ENCODE peak calls at places on chromosomes 2 and 18, in eight cellular contexts. One of them, this sample, is unnamed.
A peak's percentile ranks its signal among the peaks of the same experiment; 100 is the strongest.

GRCh38 chr18:21389903-21390302 is 147.9 kb downstream of the GREB1L start:
- DNase-seq in hepatic stellate cell: no peak
- DNase-seq in psoas muscle: no peak
- DNase-seq in T follicular helper cell: no peak
- DNase-seq in nephron progenitor cell: no peak
- DNase-seq in T-helper 9 cell: no peak
- DNase-seq in upper lobe of right lung: no peak
- DNase-seq in mucosa of gallbladder: no peak
- DNase-seq in this sample: no peak

GRCh38 chr2:42568431-42569115 is at the start of gene MTA3:
- DNase-seq in hepatic stellate cell: peak; percentile 43
- DNase-seq in psoas muscle: peak; percentile 71
- DNase-seq in T follicular helper cell: peak; percentile 36
- DNase-seq in nephron progenitor cell: peak; percentile 86
- DNase-seq in T-helper 9 cell: peak; percentile 54
- DNase-seq in upper lobe of right lung: peak; percentile 86
- DNase-seq in mucosa of gallbladder: peak; percentile 50
- DNase-seq in this sample: peak; percentile 79

GRCh38 chr2:231410293-231411004 is 14.9 kb downstream of the B3GNT7 start:
- DNase-seq in hepatic stellate cell: no peak
- DNase-seq in psoas muscle: no peak
- DNase-seq in T follicular helper cell: no peak
- DNase-seq in nephron progenitor cell: no peak
- DNase-seq in T-helper 9 cell: no peak
- DNase-seq in upper lobe of right lung: no peak
- DNase-seq in mucosa of gallbladder: no peak
- DNase-seq in this sample: no peak

GRCh38 chr2:237075749-237076599 is 9.7 kb upstream of the COPS8 start:
- DNase-seq in hepatic stellate cell: no peak
- DNase-seq in psoas muscle: no peak
- DNase-seq in T follicular helper cell: no peak
- DNase-seq in nephron progenitor cell: no peak
- DNase-seq in T-helper 9 cell: no peak
- DNase-seq in upper lobe of right lung: peak; percentile 69
- DNase-seq in mucosa of gallbladder: no peak
- DNase-seq in this sample: no peak

GRCh38 chr2:174704647-174705046 is 59.6 kb downstream of the CHRNA1 start:
- DNase-seq in hepatic stellate cell: no peak
- DNase-seq in psoas muscle: no peak
- DNase-seq in T follicular helper cell: no peak
- DNase-seq in nephron progenitor cell: no peak
- DNase-seq in T-helper 9 cell: no peak
- DNase-seq in upper lobe of right lung: no peak
- DNase-seq in mucosa of gallbladder: no peak
- DNase-seq in this sample: no peak

GRCh38 chr2:62325398-62325797 is 129.5 kb downstream of the B3GNT2 start:
- DNase-seq in hepatic stellate cell: no peak
- DNase-seq in psoas muscle: no peak
- DNase-seq in T follicular helper cell: no peak
- DNase-seq in nephron progenitor cell: no peak
- DNase-seq in T-helper 9 cell: no peak
- DNase-seq in upper lobe of right lung: no peak
- DNase-seq in mucosa of gallbladder: no peak
- DNase-seq in this sample: no peak

GRCh38 chr2:98909381-98910211 is 26.4 kb downstream of the CRACDL start:
- DNase-seq in hepatic stellate cell: peak; percentile 51
- DNase-seq in psoas muscle: peak; percentile 37
- DNase-seq in T follicular helper cell: no peak
- DNase-seq in nephron progenitor cell: peak; percentile 72
- DNase-seq in T-helper 9 cell: no peak
- DNase-seq in upper lobe of right lung: peak; percentile 91
- DNase-seq in mucosa of gallbladder: peak; percentile 56
- DNase-seq in this sample: no peak

GRCh38 chr2:110099036-110099420 is 16.6 kb downstream of the MALL start:
- DNase-seq in hepatic stellate cell: no peak
- DNase-seq in psoas muscle: no peak
- DNase-seq in T follicular helper cell: no peak
- DNase-seq in nephron progenitor cell: no peak
- DNase-seq in T-helper 9 cell: no peak
- DNase-seq in upper lobe of right lung: peak; percentile 32
- DNase-seq in mucosa of gallbladder: no peak
- DNase-seq in this sample: no peak

GRCh38 chr18:24428709-24429108 is 2.2 kb downstream of the IMPACT start:
- DNase-seq in hepatic stellate cell: no peak
- DNase-seq in psoas muscle: no peak
- DNase-seq in T follicular helper cell: no peak
- DNase-seq in nephron progenitor cell: no peak
- DNase-seq in T-helper 9 cell: no peak
- DNase-seq in upper lobe of right lung: no peak
- DNase-seq in mucosa of gallbladder: no peak
- DNase-seq in this sample: no peak

GRCh38 chr2:134144081-134144596 is 109.7 kb upstream of the MGAT5 start:
- DNase-seq in hepatic stellate cell: no peak
- DNase-seq in psoas muscle: no peak
- DNase-seq in T follicular helper cell: no peak
- DNase-seq in nephron progenitor cell: no peak
- DNase-seq in T-helper 9 cell: no peak
- DNase-seq in upper lobe of right lung: no peak
- DNase-seq in mucosa of gallbladder: no peak
- DNase-seq in this sample: no peak

GRCh38 chr2:230619471-230619870 is 93.2 kb upstream of the CAB39 start:
- DNase-seq in hepatic stellate cell: no peak
- DNase-seq in psoas muscle: no peak
- DNase-seq in T follicular helper cell: no peak
- DNase-seq in nephron progenitor cell: no peak
- DNase-seq in T-helper 9 cell: no peak
- DNase-seq in upper lobe of right lung: no peak
- DNase-seq in mucosa of gallbladder: no peak
- DNase-seq in this sample: no peak

GRCh38 chr2:205954707-205955106 is 131.3 kb downstream of the INO80D start:
- DNase-seq in hepatic stellate cell: no peak
- DNase-seq in psoas muscle: no peak
- DNase-seq in T follicular helper cell: no peak
- DNase-seq in nephron progenitor cell: no peak
- DNase-seq in T-helper 9 cell: no peak
- DNase-seq in upper lobe of right lung: no peak
- DNase-seq in mucosa of gallbladder: no peak
- DNase-seq in this sample: no peak

GRCh38 chr2:179263015-179263414 is 1.6 kb downstream of the SESTD1 start:
- DNase-seq in hepatic stellate cell: no peak
- DNase-seq in psoas muscle: no peak
- DNase-seq in T follicular helper cell: no peak
- DNase-seq in nephron progenitor cell: no peak
- DNase-seq in T-helper 9 cell: no peak
- DNase-seq in upper lobe of right lung: no peak
- DNase-seq in mucosa of gallbladder: no peak
- DNase-seq in this sample: no peak

GRCh38 chr2:126219081-126219480 is 436.9 kb upstream of the GYPC start:
- DNase-seq in hepatic stellate cell: no peak
- DNase-seq in psoas muscle: no peak
- DNase-seq in T follicular helper cell: no peak
- DNase-seq in nephron progenitor cell: no peak
- DNase-seq in T-helper 9 cell: no peak
- DNase-seq in upper lobe of right lung: no peak
- DNase-seq in mucosa of gallbladder: no peak
- DNase-seq in this sample: no peak

GRCh38 chr2:187034434-187034833 is 185.5 kb upstream of the ZSWIM2 start:
- DNase-seq in hepatic stellate cell: no peak
- DNase-seq in psoas muscle: no peak
- DNase-seq in T follicular helper cell: no peak
- DNase-seq in nephron progenitor cell: no peak
- DNase-seq in T-helper 9 cell: no peak
- DNase-seq in upper lobe of right lung: no peak
- DNase-seq in mucosa of gallbladder: no peak
- DNase-seq in this sample: no peak

GRCh38 chr2:108220942-108221541 is 18.7 kb upstream of the SULT1C3 start:
- DNase-seq in hepatic stellate cell: no peak
- DNase-seq in psoas muscle: no peak
- DNase-seq in T follicular helper cell: no peak
- DNase-seq in nephron progenitor cell: no peak
- DNase-seq in T-helper 9 cell: no peak
- DNase-seq in upper lobe of right lung: peak; percentile 39
- DNase-seq in mucosa of gallbladder: no peak
- DNase-seq in this sample: no peak

GRCh38 chr2:195488567-195488966 is 168.5 kb upstream of the SLC39A10 start:
- DNase-seq in hepatic stellate cell: no peak
- DNase-seq in psoas muscle: no peak
- DNase-seq in T follicular helper cell: no peak
- DNase-seq in nephron progenitor cell: no peak
- DNase-seq in T-helper 9 cell: no peak
- DNase-seq in upper lobe of right lung: no peak
- DNase-seq in mucosa of gallbladder: no peak
- DNase-seq in this sample: no peak

GRCh38 chr2:101533611-101534601 is 59.0 kb upstream of the RFX8 start:
- DNase-seq in hepatic stellate cell: no peak
- DNase-seq in psoas muscle: no peak
- DNase-seq in T follicular helper cell: no peak
- DNase-seq in nephron progenitor cell: no peak
- DNase-seq in T-helper 9 cell: no peak
- DNase-seq in upper lobe of right lung: no peak
- DNase-seq in mucosa of gallbladder: no peak
- DNase-seq in this sample: no peak

GRCh38 chr18:7626922-7627440 is 59.9 kb downstream of the PTPRM start:
- DNase-seq in hepatic stellate cell: peak; percentile 56
- DNase-seq in psoas muscle: no peak
- DNase-seq in T follicular helper cell: no peak
- DNase-seq in nephron progenitor cell: no peak
- DNase-seq in T-helper 9 cell: no peak
- DNase-seq in upper lobe of right lung: no peak
- DNase-seq in mucosa of gallbladder: no peak
- DNase-seq in this sample: no peak

GRCh38 chr2:42169100-42169868 is at the start of gene EML4:
- DNase-seq in hepatic stellate cell: peak; percentile 78
- DNase-seq in psoas muscle: peak; percentile 90
- DNase-seq in T follicular helper cell: peak; percentile 81
- DNase-seq in nephron progenitor cell: peak; percentile 95
- DNase-seq in T-helper 9 cell: peak; percentile 89
- DNase-seq in upper lobe of right lung: peak; percentile 95
- DNase-seq in mucosa of gallbladder: peak; percentile 93
- DNase-seq in this sample: peak; percentile 97

GRCh38 chr2:70083344-70084156 is 3.7 kb upstream of the PCBP1 start:
- DNase-seq in hepatic stellate cell: no peak
- DNase-seq in psoas muscle: no peak
- DNase-seq in T follicular helper cell: no peak
- DNase-seq in nephron progenitor cell: no peak
- DNase-seq in T-helper 9 cell: no peak
- DNase-seq in upper lobe of right lung: no peak
- DNase-seq in mucosa of gallbladder: no peak
- DNase-seq in this sample: no peak

GRCh38 chr2:204027105-204027504 is 90.5 kb downstream of the ICOS start:
- DNase-seq in hepatic stellate cell: no peak
- DNase-seq in psoas muscle: no peak
- DNase-seq in T follicular helper cell: peak; percentile 39
- DNase-seq in nephron progenitor cell: no peak
- DNase-seq in T-helper 9 cell: no peak
- DNase-seq in upper lobe of right lung: no peak
- DNase-seq in mucosa of gallbladder: no peak
- DNase-seq in this sample: no peak

GRCh38 chr18:41809652-41810051 is 145.4 kb upstream of the PIK3C3 start:
- DNase-seq in hepatic stellate cell: no peak
- DNase-seq in psoas muscle: no peak
- DNase-seq in T follicular helper cell: no peak
- DNase-seq in nephron progenitor cell: no peak
- DNase-seq in T-helper 9 cell: no peak
- DNase-seq in upper lobe of right lung: no peak
- DNase-seq in mucosa of gallbladder: no peak
- DNase-seq in this sample: no peak

GRCh38 chr2:150023044-150023443 is 435.5 kb upstream of the MMADHC start:
- DNase-seq in hepatic stellate cell: no peak
- DNase-seq in psoas muscle: no peak
- DNase-seq in T follicular helper cell: no peak
- DNase-seq in nephron progenitor cell: no peak
- DNase-seq in T-helper 9 cell: no peak
- DNase-seq in upper lobe of right lung: no peak
- DNase-seq in mucosa of gallbladder: no peak
- DNase-seq in this sample: no peak

GRCh38 chr2:218892693-218893348 is 12.2 kb downstream of the WNT10A start:
- DNase-seq in hepatic stellate cell: peak; percentile 67
- DNase-seq in psoas muscle: peak; percentile 70
- DNase-seq in T follicular helper cell: peak; percentile 77
- DNase-seq in nephron progenitor cell: peak; percentile 82
- DNase-seq in T-helper 9 cell: peak; percentile 81
- DNase-seq in upper lobe of right lung: peak; percentile 88
- DNase-seq in mucosa of gallbladder: peak; percentile 74
- DNase-seq in this sample: peak; percentile 70

GRCh38 chr2:235669983-235670962 is 176.4 kb downstream of the AGAP1 start:
- DNase-seq in hepatic stellate cell: peak; percentile 82
- DNase-seq in psoas muscle: peak; percentile 68
- DNase-seq in T follicular helper cell: no peak
- DNase-seq in nephron progenitor cell: peak; percentile 72
- DNase-seq in T-helper 9 cell: no peak
- DNase-seq in upper lobe of right lung: peak; percentile 74
- DNase-seq in mucosa of gallbladder: peak; percentile 68
- DNase-seq in this sample: peak; percentile 80

GRCh38 chr2:176188218-176188968 is at the start of gene HOXD1:
- DNase-seq in hepatic stellate cell: peak; percentile 56
- DNase-seq in psoas muscle: peak; percentile 37
- DNase-seq in T follicular helper cell: no peak
- DNase-seq in nephron progenitor cell: peak; percentile 82
- DNase-seq in T-helper 9 cell: no peak
- DNase-seq in upper lobe of right lung: peak; percentile 90
- DNase-seq in mucosa of gallbladder: no peak
- DNase-seq in this sample: peak; percentile 33

GRCh38 chr18:5237723-5238370 is 40.8 kb upstream of the AKAIN1 start:
- DNase-seq in hepatic stellate cell: peak; percentile 70
- DNase-seq in psoas muscle: peak; percentile 91
- DNase-seq in T follicular helper cell: peak; percentile 73
- DNase-seq in nephron progenitor cell: peak; percentile 89
- DNase-seq in T-helper 9 cell: peak; percentile 74
- DNase-seq in upper lobe of right lung: peak; percentile 95
- DNase-seq in mucosa of gallbladder: peak; percentile 84
- DNase-seq in this sample: peak; percentile 92

GRCh38 chr18:76997951-76998808 is 134.4 kb downstream of the MBP start:
- DNase-seq in hepatic stellate cell: no peak
- DNase-seq in psoas muscle: no peak
- DNase-seq in T follicular helper cell: no peak
- DNase-seq in nephron progenitor cell: no peak
- DNase-seq in T-helper 9 cell: no peak
- DNase-seq in upper lobe of right lung: no peak
- DNase-seq in mucosa of gallbladder: no peak
- DNase-seq in this sample: no peak

GRCh38 chr18:61738488-61738887 is 154.3 kb downstream of the RNF152 start:
- DNase-seq in hepatic stellate cell: peak; percentile 51
- DNase-seq in psoas muscle: no peak
- DNase-seq in T follicular helper cell: no peak
- DNase-seq in nephron progenitor cell: no peak
- DNase-seq in T-helper 9 cell: no peak
- DNase-seq in upper lobe of right lung: no peak
- DNase-seq in mucosa of gallbladder: no peak
- DNase-seq in this sample: no peak

GRCh38 chr2:45180784-45181183 is 171.5 kb upstream of the SIX2 start:
- DNase-seq in hepatic stellate cell: no peak
- DNase-seq in psoas muscle: no peak
- DNase-seq in T follicular helper cell: no peak
- DNase-seq in nephron progenitor cell: no peak
- DNase-seq in T-helper 9 cell: no peak
- DNase-seq in upper lobe of right lung: no peak
- DNase-seq in mucosa of gallbladder: no peak
- DNase-seq in this sample: no peak

GRCh38 chr2:37688771-37689468 is 17.5 kb upstream of the CDC42EP3 start:
- DNase-seq in hepatic stellate cell: peak; percentile 37
- DNase-seq in psoas muscle: no peak
- DNase-seq in T follicular helper cell: no peak
- DNase-seq in nephron progenitor cell: no peak
- DNase-seq in T-helper 9 cell: no peak
- DNase-seq in upper lobe of right lung: no peak
- DNase-seq in mucosa of gallbladder: no peak
- DNase-seq in this sample: peak; percentile 54

GRCh38 chr2:175605989-175606841 is 395.9 kb downstream of the LNPK start:
- DNase-seq in hepatic stellate cell: no peak
- DNase-seq in psoas muscle: no peak
- DNase-seq in T follicular helper cell: no peak
- DNase-seq in nephron progenitor cell: no peak
- DNase-seq in T-helper 9 cell: no peak
- DNase-seq in upper lobe of right lung: no peak
- DNase-seq in mucosa of gallbladder: peak; percentile 41
- DNase-seq in this sample: no peak

GRCh38 chr2:140624188-140624587 is 1506.6 kb downstream of the LRP1B start:
- DNase-seq in hepatic stellate cell: no peak
- DNase-seq in psoas muscle: no peak
- DNase-seq in T follicular helper cell: no peak
- DNase-seq in nephron progenitor cell: no peak
- DNase-seq in T-helper 9 cell: no peak
- DNase-seq in upper lobe of right lung: no peak
- DNase-seq in mucosa of gallbladder: no peak
- DNase-seq in this sample: no peak

This sample was measured in ovary.